ENCODE peak calls at places on chromosomes 3 and 15, in five cellular contexts. U is hepatic stellate cell, Q is T47D, O is psoas muscle, E is ovary. X is an unnamed sample.

GRCh38 chr3:100533176-100533575 is 40.8 kb downstream of the TMEM45A start:
- DNase-seq in E (no peak), O (no peak), U (no peak), Q (no peak), X (no peak)

GRCh38 chr3:143961351-143961750 is 10.3 kb upstream of the DIPK2A start:
- DNase-seq in E (no peak), O (no peak), U (no peak), Q (no peak), X (no peak)

GRCh38 chr15:52295421-52295991 is at the start of gene MYO5C:
- DNase-seq in U (no peak), Q (peak; percentile 88), E (peak; percentile 55), O (peak; percentile 70), X (no peak)

GRCh38 chr3:38637906-38638305 is 11.6 kb downstream of the SCN5A start:
- DNase-seq in U (no peak), E (no peak), O (no peak), Q (no peak), X (no peak)

GRCh38 chr3:129412542-129413198 is 15.8 kb downstream of the EFCAB12 start:
- DNase-seq in Q (no peak), O (no peak), U (peak; percentile 31), E (no peak), X (no peak)

GRCh38 chr3:189712906-189713483 is 81.8 kb downstream of the TP63 start:
- DNase-seq in U (no peak), E (no peak), O (no peak), Q (peak; percentile 11), X (no peak)

GRCh38 chr3:97823081-97823480 is 1.3 kb downstream of the CRYBG3 start:
- DNase-seq in Q (no peak), U (peak; percentile 3), O (no peak), E (no peak), X (no peak)

GRCh38 chr3:11613851-11614491 is 29.7 kb downstream of the VGLL4 start:
- DNase-seq in Q (no peak), O (no peak), E (no peak), U (no peak), X (no peak)

GRCh38 chr3:186849392-186849975 is 7.0 kb downstream of the ADIPOQ start:
- DNase-seq in U (no peak), E (no peak), Q (peak; percentile 77), O (no peak), X (no peak)

GRCh38 chr15:73237910-73238309 is 130.8 kb downstream of the HCN4 start:
- DNase-seq in E (no peak), U (no peak), O (no peak), Q (no peak), X (no peak)

GRCh38 chr3:48411041-48411588 is 18.8 kb downstream of the PLXNB1 start:
- DNase-seq in O (no peak), E (no peak), Q (no peak), U (no peak), X (no peak)

GRCh38 chr3:5197470-5198312 is 10.2 kb downstream of the EDEM1 start:
- DNase-seq in E (no peak), O (no peak), Q (no peak), U (no peak), X (no peak)

GRCh38 chr3:56019490-56019889 is 448.8 kb downstream of the ERC2 start:
- DNase-seq in O (no peak), Q (no peak), U (no peak), E (no peak), X (no peak)

GRCh38 chr3:65483475-65483874 is 555.2 kb downstream of the MAGI1 start:
- DNase-seq in U (no peak), Q (peak; percentile 22), O (peak; percentile 14), E (peak; percentile 15), X (no peak)

GRCh38 chr3:63991666-63992065 is 31.6 kb downstream of the PSMD6 start:
- DNase-seq in O (no peak), U (no peak), E (no peak), Q (no peak), X (no peak)

GRCh38 chr3:48543271-48543866 is 13.2 kb downstream of the PFKFB4 start:
- DNase-seq in Q (no peak), O (peak; percentile 51), U (no peak), E (no peak), X (no peak)

GRCh38 chr3:161852744-161853143 is 356.1 kb downstream of the OTOL1 start:
- DNase-seq in Q (no peak), U (no peak), E (no peak), O (no peak), X (no peak)

GRCh38 chr3:74539879-74540278 is 74.6 kb downstream of the CNTN3 start:
- DNase-seq in Q (no peak), U (no peak), E (no peak), O (no peak), X (no peak)

GRCh38 chr3:193391902-193392301 is 13.3 kb upstream of the ATP13A5 start:
- DNase-seq in Q (no peak), U (no peak), O (no peak), E (no peak), X (no peak)

GRCh38 chr3:181782306-181782924 is 70.7 kb downstream of the SOX2 start:
- DNase-seq in E (no peak), U (no peak), O (no peak), Q (no peak), X (no peak)

GRCh38 chr15:75669191-75669878 is 21.6 kb downstream of the SNX33 start:
- DNase-seq in Q (no peak), U (no peak), E (no peak), O (no peak), X (no peak)

GRCh38 chr3:129021140-129021551 is 20.0 kb downstream of the EFCC1 start:
- DNase-seq in U (no peak), O (no peak), E (no peak), Q (no peak), X (no peak)

GRCh38 chr3:132417695-132418520 is 606 bp downstream of the DNAJC13 start:
- DNase-seq in E (peak; percentile 29), O (peak; percentile 47), Q (peak; percentile 20), U (peak; percentile 53), X (peak; percentile 21)

GRCh38 chr3:72924055-72924454 is 36.2 kb downstream of the GXYLT2 start:
- DNase-seq in O (no peak), Q (no peak), U (no peak), E (no peak), X (no peak)

GRCh38 chr3:4568831-4569230 is 75.7 kb downstream of the ITPR1 start:
- DNase-seq in Q (no peak), O (no peak), E (no peak), U (no peak), X (no peak)

GRCh38 chr3:108524547-108524946 is 14.2 kb upstream of the MYH15 start:
- DNase-seq in O (no peak), Q (no peak), U (no peak), E (no peak), X (no peak)

GRCh38 chr3:179181993-179182551 is 33.9 kb downstream of the PIK3CA start:
- DNase-seq in Q (no peak), O (no peak), U (no peak), E (no peak), X (no peak)

GRCh38 chr3:22977042-22977441 is 226.1 kb upstream of the UBE2E2 start:
- DNase-seq in E (no peak), U (no peak), Q (no peak), O (no peak), X (no peak)

GRCh38 chr3:160622263-160623045 is 54.5 kb upstream of the ARL14 start:
- DNase-seq in Q (no peak), U (no peak), E (no peak), O (no peak), X (no peak)

GRCh38 chr3:118097226-118097625 is 937.4 kb downstream of the IGSF11 start:
- DNase-seq in E (no peak), U (no peak), Q (no peak), O (no peak), X (no peak)

GRCh38 chr3:132469326-132469725 is 52.0 kb downstream of the DNAJC13 start:
- DNase-seq in O (no peak), E (no peak), U (no peak), Q (no peak), X (no peak)

GRCh38 chr3:168653255-168653654 is 557.5 kb upstream of the GOLIM4 start:
- DNase-seq in E (no peak), U (no peak), Q (no peak), O (no peak), X (no peak)

GRCh38 chr15:50977157-50977556 is 68.7 kb downstream of the AP4E1 start:
- DNase-seq in O (no peak), E (no peak), U (no peak), Q (no peak), X (no peak)

GRCh38 chr15:66153549-66154415 is 99.8 kb downstream of the MEGF11 start:
- DNase-seq in O (no peak), Q (no peak), E (no peak), U (no peak), X (no peak)

GRCh38 chr15:57680021-57680420 is 26.5 kb upstream of the POLR2M start:
- DNase-seq in Q (no peak), E (no peak), U (peak; percentile 17), O (no peak), X (no peak)

GRCh38 chr3:22360977-22361376 is 610.0 kb upstream of the ZNF385D start:
- DNase-seq in Q (no peak), E (no peak), U (no peak), O (no peak), X (no peak)

GRCh38 chr3:50405249-50405648 is 45.9 kb upstream of the TMEM115 start:
- DNase-seq in E (no peak), U (no peak), Q (no peak), O (no peak), X (no peak)

GRCh38 chr3:123353852-123354238 is 95.0 kb downstream of the ADCY5 start:
- DNase-seq in U (no peak), Q (no peak), E (no peak), O (no peak), X (no peak)